ENCODE peak calls at places on chromosomes 12 and 14, in five cellular contexts. One of them, this sample, is unnamed.
A peak's percentile ranks its signal among the peaks of the same experiment; 100 is the strongest.

GRCh38 chr12:94265521-94265920 is 117.1 kb downstream of the PLXNC1 start:
- DNase-seq in HEK293T: no peak
- DNase-seq in HepG2: no peak
- DNase-seq in K562: no peak
- DNase-seq in GM12878: no peak
- DNase-seq in this sample: no peak

GRCh38 chr14:50926851-50927386 is 17.4 kb downstream of the PYGL start:
- DNase-seq in HEK293T: no peak
- DNase-seq in HepG2: no peak
- DNase-seq in K562: peak; percentile 76
- DNase-seq in GM12878: no peak
- DNase-seq in this sample: no peak

GRCh38 chr14:64438181-64438839 is 27.0 kb upstream of the AKAP5 start:
- DNase-seq in HEK293T: no peak
- DNase-seq in HepG2: no peak
- DNase-seq in K562: no peak
- DNase-seq in GM12878: no peak
- DNase-seq in this sample: no peak

GRCh38 chr14:89667983-89668382 is 250.9 kb upstream of the FOXN3 start:
- DNase-seq in HEK293T: no peak
- DNase-seq in HepG2: no peak
- DNase-seq in K562: no peak
- DNase-seq in GM12878: no peak
- DNase-seq in this sample: no peak

GRCh38 chr12:13339538-13339937 is 143.0 kb downstream of the EMP1 start:
- DNase-seq in HEK293T: no peak
- DNase-seq in HepG2: peak; percentile 1
- DNase-seq in K562: no peak
- DNase-seq in GM12878: no peak
- DNase-seq in this sample: no peak

GRCh38 chr14:55212611-55213010 is 21.2 kb upstream of the DLGAP5 start:
- DNase-seq in HEK293T: no peak
- DNase-seq in HepG2: no peak
- DNase-seq in K562: no peak
- DNase-seq in GM12878: no peak
- DNase-seq in this sample: no peak

GRCh38 chr12:116267948-116268347 is 9.5 kb downstream of the MED13L start:
- DNase-seq in HEK293T: no peak
- DNase-seq in HepG2: no peak
- DNase-seq in K562: no peak
- DNase-seq in GM12878: no peak
- DNase-seq in this sample: no peak

GRCh38 chr14:102317564-102318248 is 1.8 kb upstream of the ZNF839 start:
- DNase-seq in HEK293T: no peak
- DNase-seq in HepG2: peak; percentile 71
- DNase-seq in K562: peak; percentile 37
- DNase-seq in GM12878: no peak
- DNase-seq in this sample: no peak

GRCh38 chr12:96501139-96501741 is 11.9 kb downstream of the CFAP54 start:
- DNase-seq in HEK293T: no peak
- DNase-seq in HepG2: peak; percentile 55
- DNase-seq in K562: peak; percentile 53
- DNase-seq in GM12878: peak; percentile 69
- DNase-seq in this sample: peak; percentile 15

GRCh38 chr14:70884595-70885342 is 22.5 kb upstream of the PCNX1 start:
- DNase-seq in HEK293T: no peak
- DNase-seq in HepG2: no peak
- DNase-seq in K562: peak; percentile 73
- DNase-seq in GM12878: no peak
- DNase-seq in this sample: no peak

GRCh38 chr14:60622210-60622919 is 26.9 kb downstream of the SIX1 start:
- DNase-seq in HEK293T: no peak
- DNase-seq in HepG2: no peak
- DNase-seq in K562: no peak
- DNase-seq in GM12878: no peak
- DNase-seq in this sample: no peak

GRCh38 chr12:80778005-80778541 is 61.4 kb downstream of the MYF5 start:
- DNase-seq in HEK293T: peak; percentile 50
- DNase-seq in HepG2: peak; percentile 96
- DNase-seq in K562: peak; percentile 12
- DNase-seq in GM12878: peak; percentile 99
- DNase-seq in this sample: peak; percentile 10

GRCh38 chr14:103014466-103015319 is 42.7 kb downstream of the CDC42BPB start:
- DNase-seq in HEK293T: no peak
- DNase-seq in HepG2: no peak
- DNase-seq in K562: peak; percentile 21
- DNase-seq in GM12878: no peak
- DNase-seq in this sample: no peak

GRCh38 chr12:105316931-105317330 is 13.6 kb upstream of the C12orf75 start:
- DNase-seq in HEK293T: no peak
- DNase-seq in HepG2: no peak
- DNase-seq in K562: no peak
- DNase-seq in GM12878: no peak
- DNase-seq in this sample: no peak

GRCh38 chr12:105318651-105319483 is 11.6 kb upstream of the C12orf75 start:
- DNase-seq in HEK293T: no peak
- DNase-seq in HepG2: no peak
- DNase-seq in K562: no peak
- DNase-seq in GM12878: no peak
- DNase-seq in this sample: no peak

GRCh38 chr12:105319691-105320209 is 10.7 kb upstream of the C12orf75 start:
- DNase-seq in HEK293T: no peak
- DNase-seq in HepG2: no peak
- DNase-seq in K562: no peak
- DNase-seq in GM12878: no peak
- DNase-seq in this sample: no peak

GRCh38 chr12:105317453-105317852 is 13.0 kb upstream of the C12orf75 start:
- DNase-seq in HEK293T: no peak
- DNase-seq in HepG2: no peak
- DNase-seq in K562: no peak
- DNase-seq in GM12878: no peak
- DNase-seq in this sample: no peak

DNA sequence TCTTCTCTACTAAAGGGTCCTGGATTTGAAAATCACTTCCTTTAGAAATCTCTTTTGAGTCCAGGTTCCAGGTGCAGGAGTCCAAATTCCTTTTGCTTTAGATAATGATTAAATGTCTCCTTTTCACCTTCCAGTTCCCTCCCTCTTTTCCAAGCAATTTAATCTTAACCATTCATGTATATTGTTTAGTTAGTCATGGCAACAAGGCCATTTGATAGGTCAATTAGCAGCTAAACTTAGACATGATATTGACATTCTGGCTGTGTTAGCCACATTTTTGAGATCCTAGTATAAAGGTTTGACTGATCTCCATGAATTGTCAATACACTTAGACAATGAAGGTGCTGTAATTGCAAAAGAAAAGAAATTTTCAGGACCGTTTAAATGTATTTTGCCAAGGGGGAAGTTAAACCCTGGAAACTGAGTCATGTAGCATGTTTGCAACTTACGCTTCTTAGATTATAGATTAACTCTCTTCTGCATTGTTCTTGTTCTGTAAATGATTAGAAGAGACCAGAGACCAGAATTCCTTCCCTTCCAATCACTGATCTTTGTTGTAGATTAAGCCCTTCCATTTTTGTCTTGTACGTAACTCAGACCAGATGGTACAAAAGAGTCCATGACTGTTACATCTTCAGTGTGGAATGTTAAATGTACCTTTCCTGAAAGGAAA is 12.4 kb upstream of the C12orf75 start:
- DNase-seq in HEK293T: no peak
- DNase-seq in HepG2: peak; percentile 90
- DNase-seq in K562: no peak
- DNase-seq in GM12878: no peak
- DNase-seq in this sample: no peak
- TF ChIP-seq FOXM1 in HEK293T: no peak
- TF ChIP-seq FOXM1 in HepG2: no peak
- TF ChIP-seq FOXM1 in K562: no peak
- TF ChIP-seq FOXM1 in GM12878: no peak
- TF ChIP-seq FOXM1 in this sample: peak; percentile 93

DNA sequence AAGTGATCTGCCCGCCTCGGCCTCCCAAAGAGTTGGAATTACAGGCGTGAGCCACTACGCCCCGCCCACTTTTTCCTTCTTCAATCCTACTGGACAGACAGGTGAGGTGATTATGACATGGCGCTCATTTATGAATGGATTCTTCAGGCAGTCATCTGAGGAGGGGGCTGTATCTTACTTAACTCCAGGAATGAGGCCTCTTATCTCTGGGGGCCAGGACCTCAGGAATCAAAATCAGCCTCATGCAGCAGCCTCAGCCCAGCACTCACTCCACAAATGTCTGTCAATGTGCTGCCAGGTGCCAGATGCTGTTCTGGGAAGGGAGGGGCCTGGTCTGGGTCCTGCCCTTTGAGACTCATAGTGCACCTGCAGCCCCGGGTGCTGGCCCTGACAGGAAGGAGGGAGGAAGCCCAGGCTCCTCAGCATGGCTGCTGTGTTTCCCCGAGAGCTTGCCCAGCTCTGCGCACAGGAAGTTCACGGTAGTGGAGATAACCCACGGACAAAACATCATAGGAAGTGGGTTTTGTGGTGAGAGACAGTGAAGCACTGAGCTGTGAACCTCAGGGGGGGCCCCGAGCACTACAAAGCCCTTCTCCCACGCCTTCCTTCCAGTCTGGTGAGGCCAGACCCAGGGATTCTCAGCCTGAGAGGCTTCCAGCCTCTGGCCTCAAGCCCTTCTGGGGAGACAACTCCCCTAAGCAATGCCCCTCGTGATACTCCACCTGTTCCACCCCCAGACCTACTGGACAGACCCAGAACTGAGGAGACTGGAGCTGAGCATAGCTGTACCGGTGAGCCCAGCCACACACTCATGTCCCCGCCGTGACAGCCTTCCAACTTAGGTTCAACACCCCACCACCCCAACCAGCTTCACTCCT is 22.3 kb downstream of the GALNT6 start:
- DNase-seq in HEK293T: no peak
- DNase-seq in HepG2: no peak
- DNase-seq in K562: peak; percentile 87
- DNase-seq in GM12878: peak; percentile 95
- DNase-seq in this sample: no peak
- TF ChIP-seq FOXM1 in HEK293T: no peak
- TF ChIP-seq FOXM1 in HepG2: no peak
- TF ChIP-seq FOXM1 in K562: peak; percentile 89
- TF ChIP-seq FOXM1 in GM12878: peak; percentile 97
- TF ChIP-seq FOXM1 in this sample: no peak

GRCh38 chr12:132015686-132016430 is 66.1 kb downstream of the EP400 start:
- DNase-seq in HEK293T: no peak
- DNase-seq in HepG2: no peak
- DNase-seq in K562: no peak
- DNase-seq in GM12878: no peak
- DNase-seq in this sample: no peak
- TF ChIP-seq FOXM1 in HEK293T: no peak
- TF ChIP-seq FOXM1 in HepG2: no peak
- TF ChIP-seq FOXM1 in K562: no peak
- TF ChIP-seq FOXM1 in GM12878: no peak
- TF ChIP-seq FOXM1 in this sample: no peak

DNA sequence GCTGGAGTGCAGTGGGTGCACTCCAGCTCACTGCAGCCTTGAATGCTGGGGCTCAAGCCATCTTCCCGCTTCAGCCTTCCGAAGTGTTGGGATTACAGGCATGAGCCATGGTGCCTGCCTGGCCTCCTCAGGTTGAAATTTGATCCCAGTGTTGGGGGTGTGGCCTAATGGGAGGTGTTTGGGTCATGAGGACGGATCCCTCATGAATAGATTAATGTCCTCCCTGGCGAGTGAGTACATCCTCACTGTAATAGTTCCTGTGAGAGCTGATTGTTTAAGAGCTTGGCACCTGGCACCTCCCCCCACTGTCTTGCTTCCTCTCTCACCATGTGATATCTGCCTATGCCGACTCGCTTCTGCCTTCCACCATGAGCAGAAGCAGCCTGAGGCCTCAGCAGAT is 84.7 kb downstream of the TSPAN9 start:
- DNase-seq in HEK293T: no peak
- DNase-seq in HepG2: peak; percentile 15
- DNase-seq in K562: no peak
- DNase-seq in GM12878: no peak
- DNase-seq in this sample: no peak
- TF ChIP-seq FOXM1 in HEK293T: no peak
- TF ChIP-seq FOXM1 in HepG2: no peak
- TF ChIP-seq FOXM1 in K562: no peak
- TF ChIP-seq FOXM1 in GM12878: no peak
- TF ChIP-seq FOXM1 in this sample: no peak

GRCh38 chr12:74229671-74230070 is 308.0 kb upstream of the ATXN7L3B start:
- DNase-seq in HEK293T: no peak
- DNase-seq in HepG2: no peak
- DNase-seq in K562: no peak
- DNase-seq in GM12878: no peak
- DNase-seq in this sample: no peak
- TF ChIP-seq FOXM1 in HEK293T: no peak
- TF ChIP-seq FOXM1 in HepG2: no peak
- TF ChIP-seq FOXM1 in K562: no peak
- TF ChIP-seq FOXM1 in GM12878: no peak
- TF ChIP-seq FOXM1 in this sample: no peak

DNA sequence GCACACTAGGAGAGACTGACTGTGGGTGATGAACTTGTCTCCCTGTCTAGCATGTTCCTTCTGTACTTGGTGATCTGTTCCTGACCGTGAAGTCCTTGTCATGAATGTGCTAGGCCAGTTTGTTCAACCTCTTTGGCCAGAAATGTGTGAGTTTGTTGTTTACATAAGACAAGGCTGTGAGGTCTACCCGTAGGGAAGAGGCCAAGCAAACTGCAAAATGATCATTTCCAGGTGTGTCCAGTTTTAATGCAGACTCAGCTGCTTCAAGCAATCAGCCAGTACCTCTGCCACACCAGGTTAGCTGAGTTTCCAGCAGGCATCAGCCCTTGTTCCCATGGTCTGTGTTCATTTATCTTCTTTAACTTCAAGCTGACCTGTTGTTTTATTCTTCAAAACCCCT is 440.2 kb downstream of the FUT8 start:
- DNase-seq in HEK293T: no peak
- DNase-seq in HepG2: no peak
- DNase-seq in K562: no peak
- DNase-seq in GM12878: no peak
- DNase-seq in this sample: no peak
- TF ChIP-seq FOXM1 in HEK293T: no peak
- TF ChIP-seq FOXM1 in HepG2: no peak
- TF ChIP-seq FOXM1 in K562: no peak
- TF ChIP-seq FOXM1 in GM12878: no peak
- TF ChIP-seq FOXM1 in this sample: no peak

GRCh38 chr12:83753205-83753604 is 1066.5 kb downstream of the TMTC2 start:
- DNase-seq in HEK293T: no peak
- DNase-seq in HepG2: no peak
- DNase-seq in K562: no peak
- DNase-seq in GM12878: no peak
- DNase-seq in this sample: no peak
- TF ChIP-seq FOXM1 in HEK293T: no peak
- TF ChIP-seq FOXM1 in HepG2: no peak
- TF ChIP-seq FOXM1 in K562: no peak
- TF ChIP-seq FOXM1 in GM12878: no peak
- TF ChIP-seq FOXM1 in this sample: no peak

This sample was measured in SK-N-SH.